ENCODE peak calls at places on chromosomes 2 and 18, in eight cellular contexts. F is ELR, C is NCI-H460, M is putamen, I is K562, S is T-cell, E is PC-3, O is head of caudate nucleus. P is an unnamed sample.

GRCh38 chr2:152730591-152731333 is 12.3 kb downstream of the ARL6IP6 start:
- DNase-seq in M (no peak), E (peak; percentile 19), I (no peak), O (no peak), S (peak; percentile 42), C (no peak), F (no peak), P (peak; percentile 21)

GRCh38 chr18:3060667-3061580 is 48.0 kb upstream of the LPIN2 start:
- DNase-seq in S (peak; percentile 39), E (no peak), C (no peak), O (no peak), F (no peak), I (no peak), M (no peak), P (no peak)

GRCh38 chr2:173761603-173762119 is 203.5 kb downstream of the SP3 start:
- DNase-seq in M (no peak), E (no peak), I (no peak), F (no peak), S (no peak), O (no peak), C (no peak), P (no peak)

GRCh38 chr2:231011526-231011925 is 15.6 kb downstream of the SPATA3 start:
- DNase-seq in S (no peak), O (no peak), E (no peak), F (no peak), I (no peak), C (no peak), M (no peak), P (no peak)

GRCh38 chr2:43792653-43793052 is 18.8 kb downstream of the DYNC2LI1 start:
- DNase-seq in F (no peak), I (no peak), E (no peak), M (no peak), S (no peak), O (no peak), C (no peak), P (no peak)

GRCh38 chr2:152445791-152446201 is 110.8 kb downstream of the FMNL2 start:
- DNase-seq in O (peak; percentile 50), S (no peak), I (no peak), C (no peak), M (no peak), E (peak; percentile 73), F (peak; percentile 90), P (peak; percentile 84)

GRCh38 chr2:232386740-232387450 is 8.3 kb downstream of the ALPP start:
- DNase-seq in M (no peak), O (no peak), C (peak; percentile 16), I (no peak), F (no peak), S (no peak), E (no peak), P (no peak)

GRCh38 chr2:130808482-130809268 is 28.0 kb upstream of the ARHGEF4 start:
- DNase-seq in M (no peak), E (peak; percentile 86), O (no peak), S (no peak), F (peak; percentile 76), C (peak; percentile 48), I (no peak), P (peak; percentile 99)

GRCh38 chr2:143428700-143429099 is 299.5 kb downstream of the ARHGAP15 start:
- DNase-seq in O (no peak), C (no peak), M (no peak), I (peak; percentile 10), S (no peak), F (peak; percentile 71), E (peak; percentile 62), P (peak; percentile 18)

GRCh38 chr2:241810304-241811208 is 1.6 kb downstream of the NEU4 start:
- DNase-seq in M (peak; percentile 55), C (no peak), I (no peak), S (no peak), O (peak; percentile 75), E (no peak), F (no peak), P (no peak)

GRCh38 chr2:181823405-181823804 is 68.1 kb upstream of the ITPRID2 start:
- DNase-seq in I (no peak), C (no peak), E (no peak), F (peak; percentile 26), O (no peak), S (no peak), M (no peak), P (no peak)

GRCh38 chr2:204026294-204026693 is 89.7 kb downstream of the ICOS start:
- DNase-seq in O (no peak), M (no peak), S (no peak), I (peak; percentile 5), C (no peak), E (no peak), F (no peak), P (no peak)

GRCh38 chr2:25309402-25309801 is 32.3 kb downstream of the DNMT3A start:
- DNase-seq in F (peak; percentile 52), C (peak; percentile 29), O (peak; percentile 79), S (peak; percentile 50), I (peak; percentile 81), M (no peak), E (peak; percentile 52), P (peak; percentile 38)

GRCh38 chr2:240419723-240420122 is 15.7 kb upstream of the GPC1 start:
- DNase-seq in F (no peak), I (no peak), S (no peak), O (no peak), M (no peak), E (no peak), C (no peak), P (no peak)

GRCh38 chr2:30847329-30847728 is 40.1 kb upstream of the CAPN13 start:
- DNase-seq in I (no peak), O (no peak), F (no peak), M (no peak), C (no peak), E (peak; percentile 92), S (no peak), P (peak; percentile 9)

GRCh38 chr18:13374468-13375301 is 156.1 kb downstream of the LDLRAD4 start:
- DNase-seq in M (no peak), F (no peak), I (no peak), S (no peak), C (no peak), E (no peak), O (no peak), P (no peak)

GRCh38 chr18:74183110-74183509 is 34.8 kb downstream of the TIMM21 start:
- DNase-seq in O (no peak), I (no peak), E (peak; percentile 33), S (no peak), F (no peak), C (no peak), M (no peak), P (no peak)

GRCh38 chr2:163551974-163552373 is 183.8 kb downstream of the FIGN start:
- DNase-seq in E (peak; percentile 16), S (no peak), O (no peak), C (no peak), M (no peak), I (no peak), F (peak; percentile 54), P (peak; percentile 1)

GRCh38 chr2:71452565-71452964 is 796 bp upstream of the DYSF start:
- DNase-seq in I (peak; percentile 86), S (no peak), O (no peak), M (no peak), C (peak; percentile 25), F (peak; percentile 83), E (peak; percentile 91), P (peak; percentile 92)